ENCODE peak calls at places on chromosomes 7 and 10, in five cellular contexts. T is right lobe of liver, D is Peyer's patch, O is sigmoid colon, P is AG04449. W is an unnamed sample.

GRCh38 chr10:117420768-117421167 is 45.5 kb upstream of the PDZD8 start:
- DNase-seq in T (no peak), D (no peak), O (no peak), P (no peak), W (no peak)

GRCh38 chr7:14219125-14219524 is 229.7 kb upstream of the ETV1 start:
- DNase-seq in T (no peak), D (no peak), O (no peak), P (no peak), W (no peak)

GRCh38 chr7:130667593-130668257 is 823 bp downstream of the COPG2 start:
- DNase-seq in T (no peak), D (no peak), O (no peak), P (no peak), W (no peak)

GRCh38 chr7:27098493-27099223 is 2.9 kb upstream of the HOXA1 start:
- DNase-seq in T (no peak), D (peak), O (peak), P (peak), W (no peak)

GRCh38 chr10:3538291-3538849 is 246.6 kb downstream of the KLF6 start:
- DNase-seq in T (no peak), D (no peak), O (no peak), P (no peak), W (no peak)

GRCh38 chr10:132509506-132510173 is 27.9 kb upstream of the INPP5A start:
- DNase-seq in T (no peak), D (peak), O (peak), P (no peak), W (no peak)

GRCh38 chr10:79399242-79399831 is 46.1 kb downstream of the ZCCHC24 start:
- DNase-seq in T (peak), D (peak), O (peak), P (peak), W (no peak)

GRCh38 chr7:78412216-78412858 is 613.8 kb downstream of the PHTF2 start:
- DNase-seq in T (no peak), D (no peak), O (no peak), P (no peak), W (no peak)

GRCh38 chr7:28804990-28805389 is 153.1 kb downstream of the TRIL start:
- DNase-seq in T (no peak), D (no peak), O (no peak), P (peak), W (no peak)

GRCh38 chr7:123633553-123633952 is 22.1 kb upstream of the LMOD2 start:
- DNase-seq in T (no peak), D (no peak), O (no peak), P (no peak), W (no peak)

GRCh38 chr7:90736968-90737939 is 141.1 kb downstream of the CDK14 start:
- DNase-seq in T (no peak), D (no peak), O (no peak), P (no peak), W (no peak)

GRCh38 chr10:71811351-71811750 is 38.0 kb upstream of the VSIR start:
- DNase-seq in T (no peak), D (no peak), O (no peak), P (no peak), W (no peak)

GRCh38 chr10:133442967-133443924 is 10.5 kb upstream of the SCART1 start:
- DNase-seq in T (no peak), D (no peak), O (peak), P (no peak), W (no peak)

GRCh38 chr7:142943706-142944268 is 4.5 kb downstream of the LLCFC1 start:
- DNase-seq in T (no peak), D (no peak), O (no peak), P (no peak), W (no peak)

GRCh38 chr10:85862771-85863170 is 503.8 kb downstream of the GRID1 start:
- DNase-seq in T (no peak), D (no peak), O (no peak), P (no peak), W (no peak)

GRCh38 chr10:50936335-50936734 is 50.9 kb upstream of the A1CF start:
- DNase-seq in T (no peak), D (no peak), O (no peak), P (no peak), W (no peak)

GRCh38 chr7:123864438-123864837 is 19.5 kb downstream of the HYAL4 start:
- DNase-seq in T (no peak), D (no peak), O (no peak), P (no peak), W (no peak)

GRCh38 chr7:91247497-91247896 is 16.7 kb upstream of the FZD1 start:
- DNase-seq in T (no peak), D (no peak), O (no peak), P (no peak), W (no peak)

GRCh38 chr7:132066776-132067175 is 509.5 kb downstream of the PLXNA4 start:
- DNase-seq in T (no peak), D (no peak), O (no peak), P (no peak), W (no peak)

GRCh38 chr7:50728184-50728583 is 54.5 kb downstream of the GRB10 start:
- DNase-seq in T (no peak), D (no peak), O (no peak), P (no peak), W (no peak)

GRCh38 chr7:30027915-30028748 is at the start of gene PLEKHA8:
- DNase-seq in T (peak), D (peak), O (peak), P (no peak), W (peak)
- TF ChIP-seq CTCF in T (no peak), D (no peak), O (no peak), P (no peak), W (no peak)

DNA sequence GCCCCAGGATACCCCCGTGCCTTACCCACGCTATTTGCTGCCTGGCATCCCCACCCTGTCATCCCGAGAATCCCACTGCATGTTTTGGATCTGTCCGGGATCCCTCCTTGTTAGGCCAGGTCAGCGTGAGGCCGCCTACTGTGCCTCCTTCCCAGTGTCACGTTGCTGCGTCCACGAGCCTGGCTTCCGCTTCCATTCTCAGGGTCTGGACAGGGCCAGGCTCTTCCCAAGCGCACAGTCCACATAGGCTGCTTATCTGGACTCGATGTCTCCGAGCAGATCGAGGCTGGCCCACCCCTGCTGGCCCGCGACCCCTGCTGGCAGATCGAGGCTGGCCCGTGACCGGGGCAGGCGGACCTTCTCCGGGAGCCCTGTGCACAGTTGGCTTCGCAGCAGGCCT is 27.1 kb downstream of the FOXK1 start:
- DNase-seq in T (no peak), D (no peak), O (no peak), P (no peak), W (no peak)
- TF ChIP-seq CTCF in T (no peak), D (no peak), O (no peak), P (no peak), W (no peak)

DNA sequence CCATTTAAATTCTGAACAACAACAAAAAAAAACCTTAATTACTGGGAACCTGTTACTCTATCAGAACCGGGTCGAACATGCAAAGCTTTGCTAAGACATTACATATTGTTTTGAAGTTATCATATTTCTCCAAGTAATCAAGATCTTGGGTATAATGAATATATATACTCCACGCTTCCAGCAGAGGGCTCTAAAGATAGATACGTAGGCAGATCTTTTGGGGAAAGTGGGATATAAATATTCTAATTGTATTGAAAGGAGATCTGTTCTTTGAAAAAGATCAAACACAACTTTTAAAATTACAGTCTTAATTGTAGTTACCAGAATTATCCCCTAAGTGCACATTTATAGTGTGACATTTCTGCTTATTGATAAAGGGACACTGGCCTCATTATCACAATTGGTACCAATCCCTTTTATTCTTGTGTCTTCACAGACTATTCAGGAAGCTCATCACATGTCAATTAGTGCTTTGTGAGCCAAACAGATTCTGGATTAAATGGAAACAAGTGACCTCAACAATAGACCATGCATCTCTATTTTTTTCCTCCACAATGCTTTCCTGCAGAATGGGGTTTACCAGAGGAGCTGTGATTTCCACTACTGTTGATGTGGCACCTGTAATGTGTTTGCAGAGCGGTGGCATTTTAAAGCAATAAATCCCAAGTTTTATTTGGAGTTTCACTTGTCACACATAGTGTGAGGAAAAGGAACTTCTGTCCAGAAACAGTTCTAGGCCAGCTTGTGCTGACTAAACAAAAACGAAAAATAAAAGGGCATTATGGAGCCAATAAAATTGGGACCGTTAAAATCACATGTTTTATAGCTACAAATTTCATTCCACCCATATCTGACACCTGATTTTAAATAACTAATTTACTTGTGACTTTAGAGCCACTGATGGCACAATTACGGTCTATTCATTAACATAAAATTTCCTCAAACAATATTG is 122.4 kb downstream of the CTTNBP2 start:
- DNase-seq in T (no peak), D (no peak), O (no peak), P (no peak), W (no peak)
- TF ChIP-seq CTCF in T (peak), D (peak), O (peak), P (peak), W (peak)

GRCh38 chr7:42272793-42273665 is 36.0 kb upstream of the GLI3 start:
- DNase-seq in T (no peak), D (no peak), O (no peak), P (no peak), W (no peak)
- TF ChIP-seq CTCF in T (peak), D (no peak), O (peak), P (peak), W (no peak)

DNA sequence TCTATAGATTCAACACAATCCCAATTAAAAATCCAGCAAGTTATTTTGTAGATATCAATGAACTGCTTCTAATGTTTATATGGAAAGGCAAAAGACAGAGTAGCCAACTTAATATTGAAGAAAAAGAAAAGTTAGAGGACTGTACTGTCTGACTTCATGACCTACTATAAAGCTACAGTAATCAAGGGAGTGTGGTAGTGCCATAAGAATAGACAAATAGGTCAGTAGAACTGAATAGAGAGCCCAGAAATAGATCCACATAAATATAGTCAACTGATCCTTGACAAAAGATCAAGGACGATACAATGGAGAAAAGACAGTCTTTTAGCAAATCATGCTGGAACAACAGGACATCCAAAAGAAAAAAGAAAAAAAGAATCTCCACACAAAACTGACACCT is 7.4 kb upstream of the EEPD1 start:
- DNase-seq in T (no peak), D (no peak), O (no peak), P (no peak), W (no peak)
- TF ChIP-seq CTCF in T (no peak), D (no peak), O (no peak), P (no peak), W (no peak)

GRCh38 chr7:134016223-134016941 is 110.8 kb upstream of the LRGUK start:
- DNase-seq in T (peak), D (no peak), O (no peak), P (peak), W (no peak)
- TF ChIP-seq CTCF in T (peak), D (peak), O (peak), P (peak), W (no peak)

GRCh38 chr7:139673230-139673629 is 104.6 kb downstream of the HIPK2 start:
- DNase-seq in T (no peak), D (no peak), O (no peak), P (no peak), W (no peak)
- TF ChIP-seq CTCF in T (no peak), D (no peak), O (no peak), P (no peak), W (no peak)

DNA sequence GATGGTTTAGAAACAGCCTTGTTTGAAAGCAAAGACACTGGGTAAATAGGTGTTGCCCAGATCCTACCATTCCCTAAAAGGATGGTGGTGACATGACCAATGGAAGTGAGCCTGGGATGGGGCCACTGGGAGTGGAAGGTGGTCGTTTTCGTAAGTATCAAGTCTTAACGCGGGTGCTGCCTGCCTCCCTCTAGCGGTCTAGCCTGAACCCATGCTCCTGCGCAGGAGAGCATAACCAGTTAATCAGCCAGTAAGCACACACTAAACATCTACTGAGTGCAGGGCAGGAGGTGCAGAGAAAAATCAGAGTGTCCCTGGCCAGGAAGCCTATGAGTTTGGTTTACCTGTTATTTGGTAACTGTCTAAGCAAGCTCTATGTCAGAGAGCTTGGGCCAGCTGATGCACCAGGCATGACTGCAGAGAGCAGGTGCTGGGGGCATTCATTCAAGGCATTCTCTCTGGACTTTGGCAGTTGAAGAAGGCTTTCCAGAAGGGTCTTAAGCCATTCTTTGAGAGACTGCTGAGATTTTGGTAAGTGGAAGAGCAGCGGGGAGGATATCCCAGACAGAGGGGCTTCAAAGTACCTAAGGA is 930 bp downstream of the GARIN1A start:
- DNase-seq in T (no peak), D (no peak), O (no peak), P (no peak), W (no peak)
- TF ChIP-seq CTCF in T (peak), D (peak), O (peak), P (peak), W (peak)

DNA sequence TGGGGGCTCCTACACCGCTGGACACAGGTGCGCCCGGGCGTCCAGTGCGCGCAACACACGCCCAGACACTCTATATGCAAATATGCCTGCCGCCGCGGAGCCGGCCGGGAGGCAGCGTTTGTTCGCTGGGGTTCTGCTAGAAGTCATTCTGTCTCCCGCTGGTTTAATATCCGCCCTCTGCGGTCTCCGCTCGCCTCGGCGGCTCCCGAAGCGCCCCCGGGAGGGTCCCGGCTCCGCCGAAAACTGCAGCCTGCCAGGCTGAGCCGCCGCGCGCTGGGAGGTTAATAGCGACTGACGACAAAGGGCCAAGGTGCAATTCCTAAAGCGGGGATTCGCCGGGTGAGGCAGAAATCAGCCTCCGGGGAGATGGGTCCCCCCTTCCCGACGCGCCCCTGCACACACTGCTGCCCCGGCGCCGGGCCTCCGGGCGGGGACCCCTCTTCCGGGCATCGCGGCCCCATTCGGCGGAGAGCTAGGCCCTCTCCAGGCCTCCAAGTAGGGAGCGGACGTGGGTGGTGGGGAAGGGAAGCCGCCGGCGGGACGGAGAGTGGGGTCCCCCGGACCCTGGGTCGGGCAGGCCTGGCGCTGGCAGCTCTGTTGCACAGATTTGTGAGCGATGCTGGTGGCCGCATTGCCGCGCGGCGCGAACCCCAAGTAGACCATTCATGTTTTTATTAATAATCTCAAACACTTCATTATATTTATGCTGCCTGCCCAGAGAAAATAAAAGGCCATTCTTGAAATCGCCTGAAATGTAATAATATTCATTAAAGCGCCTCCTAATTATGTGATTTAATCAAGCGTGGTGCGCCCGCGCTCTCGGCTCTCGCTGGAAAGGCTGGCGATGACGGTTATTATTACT is 9.1 kb downstream of the EN2 start:
- DNase-seq in T (no peak), D (peak), O (no peak), P (no peak), W (no peak)
- TF ChIP-seq CTCF in T (no peak), D (no peak), O (no peak), P (no peak), W (no peak)

W was measured in CD14-positive monocyte.